ENCODE peak calls at places on chromosomes 13 and 19, in eight cellular contexts. V is hepatocyte, N is left lung, H is stomach, C is body of pancreas, S is heart left ventricle, L is heart right ventricle, I is foreskin keratinocyte. Q is an unnamed sample.
A peak's percentile ranks its signal among the peaks of the same experiment; 100 is the strongest.

GRCh38 chr13:80336335-80336734 is 4.6 kb downstream of the SPRY2 start:
- DNase-seq in V (no peak), N (no peak), H (no peak), C (no peak), S (no peak), L (no peak), I (no peak), Q (no peak)

GRCh38 chr19:55619264-55619663 is 5.1 kb downstream of the ZNF784 start:
- DNase-seq in V (no peak), N (no peak), H (no peak), C (no peak), S (no peak), L (no peak), I (no peak), Q (no peak)

GRCh38 chr19:823565-824121 is 1.9 kb upstream of the PLPPR3 start:
- DNase-seq in V (peak; percentile 12), N (no peak), H (no peak), C (no peak), S (no peak), L (no peak), I (no peak), Q (no peak)

GRCh38 chr13:20221772-20222171 is 10.3 kb downstream of the GJB6 start:
- DNase-seq in V (no peak), N (peak; percentile 68), H (no peak), C (no peak), S (no peak), L (no peak), I (no peak), Q (no peak)

GRCh38 chr19:10126213-10126639 is 6.5 kb upstream of the EIF3G start:
- DNase-seq in V (no peak), N (no peak), H (no peak), C (no peak), S (no peak), L (no peak), I (no peak), Q (no peak)

GRCh38 chr13:55652657-55653056 is 1488.1 kb upstream of the PRR20A start:
- DNase-seq in V (no peak), N (no peak), H (no peak), C (no peak), S (no peak), L (no peak), I (no peak), Q (no peak)

GRCh38 chr19:1850809-1851544 is 2.7 kb upstream of the REXO1 start:
- DNase-seq in V (no peak), N (no peak), H (no peak), C (no peak), S (no peak), L (no peak), I (no peak), Q (no peak)

GRCh38 chr13:78341032-78341431 is 262.3 kb downstream of the POU4F1 start:
- DNase-seq in V (no peak), N (no peak), H (no peak), C (no peak), S (no peak), L (no peak), I (no peak), Q (no peak)

GRCh38 chr19:53333071-53333465 is 481 bp upstream of the ZNF845 start:
- DNase-seq in V (peak; percentile 64), N (peak; percentile 48), H (peak; percentile 42), C (peak; percentile 51), S (peak; percentile 29), L (peak; percentile 48), I (no peak), Q (no peak)

GRCh38 chr19:48988860-48989259 is 4.2 kb downstream of the GYS1 start:
- DNase-seq in V (no peak), N (no peak), H (no peak), C (no peak), S (no peak), L (no peak), I (no peak), Q (no peak)

GRCh38 chr13:50353651-50354415 is 338.6 kb downstream of the KCNRG start:
- DNase-seq in V (peak; percentile 16), N (no peak), H (no peak), C (no peak), S (no peak), L (no peak), I (no peak), Q (peak; percentile 19)

GRCh38 chr19:5967994-5968430 is 9.9 kb downstream of the RANBP3 start:
- DNase-seq in V (peak; percentile 88), N (peak; percentile 77), H (peak; percentile 67), C (peak; percentile 66), S (peak; percentile 65), L (no peak), I (peak; percentile 51), Q (peak; percentile 85)

GRCh38 chr19:11699931-11700794 is 38.6 kb downstream of the ZNF823 start:
- DNase-seq in V (peak; percentile 59), N (no peak), H (no peak), C (no peak), S (no peak), L (no peak), I (no peak), Q (peak; percentile 34)

GRCh38 chr13:59787679-59788078 is 376.0 kb downstream of the DIAPH3 start:
- DNase-seq in V (no peak), N (no peak), H (no peak), C (no peak), S (no peak), L (no peak), I (no peak), Q (no peak)

GRCh38 chr19:50332264-50333038 is 3.3 kb upstream of the KCNC3 start:
- DNase-seq in V (peak; percentile 64), N (peak; percentile 54), H (no peak), C (no peak), S (no peak), L (no peak), I (no peak), Q (no peak)

GRCh38 chr13:84131249-84131648 is 249.0 kb upstream of the SLITRK1 start:
- DNase-seq in V (no peak), N (no peak), H (no peak), C (no peak), S (no peak), L (no peak), I (no peak), Q (no peak)

DNA sequence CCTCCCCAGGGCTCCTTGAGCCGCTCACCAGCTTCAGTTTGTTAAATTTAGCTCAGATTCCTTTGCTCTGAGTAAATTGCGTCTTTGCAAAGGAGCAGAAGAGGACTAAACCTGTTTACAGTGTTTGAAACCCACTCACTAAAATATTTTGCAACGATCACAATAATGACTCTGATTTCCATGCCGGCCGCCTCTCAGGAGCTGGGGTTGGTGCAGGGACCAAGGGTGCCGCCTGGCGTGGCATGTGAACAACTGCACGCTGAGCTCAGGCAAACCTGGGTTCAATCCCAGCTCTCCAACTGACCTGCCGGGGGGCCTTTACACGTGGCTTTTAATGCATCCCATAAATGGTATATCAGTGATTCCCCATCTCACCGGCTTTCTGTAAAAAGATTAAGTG is 68.7 kb upstream of the CACNA1A start:
- DNase-seq in V (no peak), N (no peak), H (no peak), C (no peak), S (no peak), L (no peak), I (no peak), Q (peak; percentile 31)
- TF ChIP-seq CTCF in V (no peak), N (no peak), H (no peak), C (no peak), S (no peak), L (peak; percentile 16), I (peak; percentile 29), Q (peak; percentile 32)

GRCh38 chr19:16087940-16088339 is 11.6 kb downstream of the TPM4 start:
- DNase-seq in V (no peak), N (no peak), H (no peak), C (no peak), S (no peak), L (no peak), I (no peak), Q (no peak)

GRCh38 chr19:16088985-16089846 is 12.9 kb downstream of the TPM4 start:
- DNase-seq in V (no peak), N (no peak), H (no peak), C (no peak), S (no peak), L (no peak), I (no peak), Q (no peak)

GRCh38 chr19:16085115-16085514 is 8.8 kb downstream of the TPM4 start:
- DNase-seq in V (no peak), N (peak; percentile 59), H (no peak), C (no peak), S (no peak), L (no peak), I (no peak), Q (no peak)

GRCh38 chr19:16088351-16088984 is 12.2 kb downstream of the TPM4 start:
- DNase-seq in V (no peak), N (peak; percentile 64), H (peak; percentile 52), C (peak; percentile 46), S (no peak), L (no peak), I (no peak), Q (no peak)

DNA sequence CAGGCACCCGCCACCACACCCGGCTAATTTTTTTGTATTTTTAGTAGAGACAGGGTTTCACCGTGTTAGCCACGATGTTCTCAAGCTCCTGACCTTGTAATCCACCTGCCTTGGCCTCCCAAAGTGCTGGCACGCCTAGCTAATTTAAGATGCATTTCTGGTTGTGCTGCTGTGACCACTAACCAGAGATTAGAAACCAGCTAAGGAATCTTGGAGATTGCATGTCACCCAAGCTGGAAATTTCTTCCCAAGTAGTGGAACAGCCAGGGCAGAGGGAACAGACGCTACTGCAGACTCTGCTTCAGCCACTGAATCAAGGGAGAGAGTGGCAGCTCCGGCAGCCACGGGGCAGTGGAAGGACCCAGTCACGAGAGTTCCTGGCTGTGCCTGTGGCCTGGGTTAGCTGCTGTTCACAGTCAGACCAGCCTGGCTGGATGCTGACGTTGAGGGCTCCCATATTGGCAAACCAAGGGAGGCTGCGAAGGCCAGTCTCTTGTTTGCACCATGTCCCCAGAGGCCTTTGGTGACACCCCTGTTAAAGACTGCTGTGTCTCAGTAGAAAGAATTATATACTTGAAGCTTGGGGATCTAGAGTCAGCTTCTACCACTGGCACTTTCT is 7.9 kb downstream of the TPM4 start:
- DNase-seq in V (no peak), N (no peak), H (no peak), C (no peak), S (no peak), L (no peak), I (no peak), Q (no peak)
- H3K27ac ChIP-seq in V (no peak overlapping the region), N (peak overlapping the region; percentile 66), H (no peak overlapping the region), C (no peak overlapping the region), S (no peak overlapping the region), L (no peak overlapping the region), I (no peak overlapping the region), Q (peak overlapping the region; percentile 99)

DNA sequence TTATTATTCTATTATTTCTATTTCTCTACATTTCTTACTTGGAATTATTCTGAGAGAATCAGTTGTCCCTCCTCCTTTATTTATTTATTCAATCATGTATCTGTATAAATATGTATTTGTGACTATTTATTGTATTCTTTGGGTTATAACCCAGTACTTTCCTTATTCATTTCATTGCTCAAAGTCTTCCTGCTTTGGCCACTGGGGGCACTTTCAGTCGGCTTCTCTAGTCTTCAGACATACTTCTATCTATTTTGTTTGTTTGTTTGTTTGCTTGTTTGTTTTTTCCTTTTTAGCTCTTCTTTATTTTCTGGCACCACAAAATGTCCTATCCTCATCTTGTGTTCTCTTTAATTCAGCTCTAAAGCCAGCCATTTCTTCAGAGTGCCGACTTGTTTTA is 260.4 kb downstream of the NALCN start:
- DNase-seq in V (no peak), N (no peak), H (no peak), C (no peak), S (no peak), L (no peak), I (no peak), Q (peak; percentile 21)
- TF ChIP-seq CTCF in V (peak; percentile 37), N (no peak), H (no peak), C (peak; percentile 16), S (no peak), L (no peak), I (peak; percentile 48), Q (peak; percentile 53)

GRCh38 chr13:45411631-45412030 is 6.5 kb downstream of the SLC25A30 start:
- DNase-seq in V (no peak), N (no peak), H (no peak), C (no peak), S (no peak), L (no peak), I (no peak), Q (no peak)
- H3K27ac ChIP-seq in V (no peak overlapping the region), N (no peak overlapping the region), H (no peak overlapping the region), C (no peak overlapping the region), S (peak overlapping the region; percentile 77), L (no peak overlapping the region), I (no peak overlapping the region), Q (no peak overlapping the region)

Q was measured in RWPE1.